ENCODE peak calls at places on chromosome 10, in ten cellular contexts. One of them, this sample, is unnamed.

GRCh38 chr10:32189400-32190084 is 133.3 kb upstream of the KIF5B start:
- DNase-seq in small intestine: peak; percentile 86
- DNase-seq in lower lobe of right lung: no peak
- DNase-seq in fibroblast of lung: peak; percentile 30
- DNase-seq in fibroblast of the aortic adventitia: peak; percentile 26
- DNase-seq in AG04449: no peak
- DNase-seq in AG10803: peak; percentile 33
- DNase-seq in transverse colon: no peak
- DNase-seq in body of pancreas: peak; percentile 45
- DNase-seq in heart left ventricle: no peak
- DNase-seq in this sample: no peak

GRCh38 chr10:69503001-69503895 is 52.0 kb downstream of the TSPAN15 start:
- DNase-seq in small intestine: no peak
- DNase-seq in lower lobe of right lung: peak; percentile 52
- DNase-seq in AG04449: no peak
- DNase-seq in transverse colon: no peak
- DNase-seq in fibroblast of the aortic adventitia: no peak
- DNase-seq in AG10803: no peak
- DNase-seq in body of pancreas: peak; percentile 6
- DNase-seq in fibroblast of lung: no peak
- DNase-seq in heart left ventricle: no peak
- DNase-seq in this sample: no peak

GRCh38 chr10:34231441-34232180 is 583.5 kb downstream of the PARD3 start:
- DNase-seq in lower lobe of right lung: no peak
- DNase-seq in small intestine: peak; percentile 67
- DNase-seq in heart left ventricle: no peak
- DNase-seq in body of pancreas: no peak
- DNase-seq in fibroblast of lung: no peak
- DNase-seq in AG10803: no peak
- DNase-seq in fibroblast of the aortic adventitia: no peak
- DNase-seq in AG04449: no peak
- DNase-seq in transverse colon: no peak
- DNase-seq in this sample: no peak

GRCh38 chr10:83678850-83679249 is 460.5 kb upstream of the GHITM start:
- DNase-seq in lower lobe of right lung: no peak
- DNase-seq in AG10803: no peak
- DNase-seq in heart left ventricle: no peak
- DNase-seq in fibroblast of lung: no peak
- DNase-seq in AG04449: no peak
- DNase-seq in transverse colon: no peak
- DNase-seq in fibroblast of the aortic adventitia: no peak
- DNase-seq in body of pancreas: no peak
- DNase-seq in small intestine: no peak
- DNase-seq in this sample: no peak

GRCh38 chr10:103543617-103544525 is 50.4 kb downstream of the NEURL1 start:
- DNase-seq in AG04449: no peak
- DNase-seq in fibroblast of lung: no peak
- DNase-seq in AG10803: no peak
- DNase-seq in small intestine: no peak
- DNase-seq in fibroblast of the aortic adventitia: no peak
- DNase-seq in transverse colon: no peak
- DNase-seq in body of pancreas: no peak
- DNase-seq in heart left ventricle: no peak
- DNase-seq in lower lobe of right lung: no peak
- DNase-seq in this sample: no peak

GRCh38 chr10:120421250-120421649 is 35.8 kb upstream of the PLPP4 start:
- DNase-seq in small intestine: no peak
- DNase-seq in lower lobe of right lung: no peak
- DNase-seq in AG04449: no peak
- DNase-seq in body of pancreas: no peak
- DNase-seq in fibroblast of the aortic adventitia: no peak
- DNase-seq in AG10803: no peak
- DNase-seq in transverse colon: no peak
- DNase-seq in fibroblast of lung: no peak
- DNase-seq in heart left ventricle: no peak
- DNase-seq in this sample: no peak

GRCh38 chr10:61612451-61612850 is 50.3 kb upstream of the CABCOCO1 start:
- DNase-seq in heart left ventricle: no peak
- DNase-seq in AG04449: no peak
- DNase-seq in fibroblast of lung: peak; percentile 31
- DNase-seq in fibroblast of the aortic adventitia: no peak
- DNase-seq in small intestine: peak; percentile 32
- DNase-seq in transverse colon: no peak
- DNase-seq in AG10803: no peak
- DNase-seq in body of pancreas: no peak
- DNase-seq in lower lobe of right lung: no peak
- DNase-seq in this sample: no peak

GRCh38 chr10:124516998-124517397 is 55.4 kb downstream of the LHPP start:
- DNase-seq in AG10803: no peak
- DNase-seq in transverse colon: no peak
- DNase-seq in lower lobe of right lung: no peak
- DNase-seq in small intestine: no peak
- DNase-seq in body of pancreas: no peak
- DNase-seq in heart left ventricle: peak; percentile 9
- DNase-seq in fibroblast of lung: no peak
- DNase-seq in fibroblast of the aortic adventitia: no peak
- DNase-seq in AG04449: no peak
- DNase-seq in this sample: no peak

GRCh38 chr10:121032460-121032859 is 181.3 kb downstream of the WDR11 start:
- DNase-seq in fibroblast of the aortic adventitia: no peak
- DNase-seq in AG10803: no peak
- DNase-seq in heart left ventricle: no peak
- DNase-seq in small intestine: no peak
- DNase-seq in body of pancreas: no peak
- DNase-seq in fibroblast of lung: no peak
- DNase-seq in AG04449: no peak
- DNase-seq in lower lobe of right lung: no peak
- DNase-seq in transverse colon: no peak
- DNase-seq in this sample: no peak

GRCh38 chr10:48253970-48254657 is 20.4 kb downstream of the FRMPD2 start:
- DNase-seq in lower lobe of right lung: no peak
- DNase-seq in transverse colon: no peak
- DNase-seq in fibroblast of lung: peak; percentile 90
- DNase-seq in small intestine: no peak
- DNase-seq in heart left ventricle: no peak
- DNase-seq in body of pancreas: no peak
- DNase-seq in AG04449: peak; percentile 60
- DNase-seq in fibroblast of the aortic adventitia: peak; percentile 10
- DNase-seq in AG10803: peak; percentile 81
- DNase-seq in this sample: no peak

GRCh38 chr10:103690281-103690680 is 165.1 kb downstream of the SH3PXD2A start:
- DNase-seq in fibroblast of the aortic adventitia: peak; percentile 81
- DNase-seq in transverse colon: no peak
- DNase-seq in small intestine: no peak
- DNase-seq in AG04449: no peak
- DNase-seq in fibroblast of lung: peak; percentile 41
- DNase-seq in lower lobe of right lung: no peak
- DNase-seq in heart left ventricle: no peak
- DNase-seq in AG10803: no peak
- DNase-seq in body of pancreas: no peak
- DNase-seq in this sample: no peak

GRCh38 chr10:89701238-89702120 is at the start of gene KIF20B:
- DNase-seq in lower lobe of right lung: peak; percentile 98
- DNase-seq in AG10803: peak; percentile 95
- DNase-seq in AG04449: peak; percentile 73
- DNase-seq in fibroblast of the aortic adventitia: peak; percentile 95
- DNase-seq in fibroblast of lung: peak; percentile 97
- DNase-seq in heart left ventricle: peak; percentile 97
- DNase-seq in transverse colon: peak; percentile 96
- DNase-seq in small intestine: peak; percentile 98
- DNase-seq in body of pancreas: peak; percentile 95
- DNase-seq in this sample: peak; percentile 95
- H3K4me3 ChIP-seq in lower lobe of right lung: peak within 1 kb of the TSS; percentile 74
- H3K4me3 ChIP-seq in AG10803: peak within 1 kb of the TSS; percentile 99
- H3K4me3 ChIP-seq in AG04449: peak within 1 kb of the TSS; percentile 99
- H3K4me3 ChIP-seq in fibroblast of the aortic adventitia: peak within 1 kb of the TSS; percentile 98
- H3K4me3 ChIP-seq in fibroblast of lung: peak within 1 kb of the TSS; percentile 93
- H3K4me3 ChIP-seq in heart left ventricle: peak within 1 kb of the TSS; percentile 85
- H3K4me3 ChIP-seq in transverse colon: peak within 1 kb of the TSS; percentile 53
- H3K4me3 ChIP-seq in small intestine: peak within 1 kb of the TSS; percentile 62
- H3K4me3 ChIP-seq in body of pancreas: peak within 1 kb of the TSS; percentile 37
- H3K4me3 ChIP-seq in this sample: peak within 1 kb of the TSS; percentile 54

GRCh38 chr10:118458957-118459641 is 117.0 kb upstream of the FAM204A start:
- DNase-seq in small intestine: no peak
- DNase-seq in fibroblast of the aortic adventitia: no peak
- DNase-seq in lower lobe of right lung: no peak
- DNase-seq in AG10803: no peak
- DNase-seq in fibroblast of lung: no peak
- DNase-seq in transverse colon: no peak
- DNase-seq in AG04449: no peak
- DNase-seq in heart left ventricle: no peak
- DNase-seq in body of pancreas: no peak
- DNase-seq in this sample: peak; percentile 10
- H3K4me3 ChIP-seq in small intestine: no peak overlapping the region
- H3K4me3 ChIP-seq in fibroblast of the aortic adventitia: no peak overlapping the region
- H3K4me3 ChIP-seq in lower lobe of right lung: peak overlapping the region; percentile 17
- H3K4me3 ChIP-seq in AG10803: peak overlapping the region; percentile 31
- H3K4me3 ChIP-seq in fibroblast of lung: no peak overlapping the region
- H3K4me3 ChIP-seq in transverse colon: no peak overlapping the region
- H3K4me3 ChIP-seq in AG04449: no peak overlapping the region
- H3K4me3 ChIP-seq in heart left ventricle: no peak overlapping the region
- H3K4me3 ChIP-seq in body of pancreas: no peak overlapping the region
- H3K4me3 ChIP-seq in this sample: no peak overlapping the region

GRCh38 chr10:11245981-11246590 is 228.4 kb downstream of the CELF2 start:
- DNase-seq in small intestine: no peak
- DNase-seq in fibroblast of lung: no peak
- DNase-seq in body of pancreas: no peak
- DNase-seq in heart left ventricle: no peak
- DNase-seq in AG04449: no peak
- DNase-seq in lower lobe of right lung: no peak
- DNase-seq in fibroblast of the aortic adventitia: no peak
- DNase-seq in transverse colon: no peak
- DNase-seq in AG10803: no peak
- DNase-seq in this sample: no peak
- H3K4me3 ChIP-seq in small intestine: no peak overlapping the region
- H3K4me3 ChIP-seq in fibroblast of lung: no peak overlapping the region
- H3K4me3 ChIP-seq in body of pancreas: no peak overlapping the region
- H3K4me3 ChIP-seq in heart left ventricle: no peak overlapping the region
- H3K4me3 ChIP-seq in AG04449: no peak overlapping the region
- H3K4me3 ChIP-seq in lower lobe of right lung: no peak overlapping the region
- H3K4me3 ChIP-seq in fibroblast of the aortic adventitia: no peak overlapping the region
- H3K4me3 ChIP-seq in transverse colon: no peak overlapping the region
- H3K4me3 ChIP-seq in AG10803: no peak overlapping the region
- H3K4me3 ChIP-seq in this sample: no peak overlapping the region

GRCh38 chr10:77905086-77905735 is 21.3 kb downstream of the DLG5 start:
- DNase-seq in transverse colon: no peak
- DNase-seq in AG10803: no peak
- DNase-seq in fibroblast of lung: no peak
- DNase-seq in body of pancreas: no peak
- DNase-seq in small intestine: no peak
- DNase-seq in heart left ventricle: no peak
- DNase-seq in fibroblast of the aortic adventitia: no peak
- DNase-seq in lower lobe of right lung: no peak
- DNase-seq in AG04449: no peak
- DNase-seq in this sample: no peak

GRCh38 chr10:77909021-77909754 is 17.4 kb downstream of the DLG5 start:
- DNase-seq in body of pancreas: no peak
- DNase-seq in lower lobe of right lung: no peak
- DNase-seq in small intestine: peak; percentile 30
- DNase-seq in heart left ventricle: no peak
- DNase-seq in fibroblast of the aortic adventitia: no peak
- DNase-seq in AG10803: no peak
- DNase-seq in fibroblast of lung: no peak
- DNase-seq in AG04449: no peak
- DNase-seq in transverse colon: no peak
- DNase-seq in this sample: no peak

GRCh38 chr10:77907900-77908717 is 18.4 kb downstream of the DLG5 start:
- DNase-seq in transverse colon: no peak
- DNase-seq in AG10803: no peak
- DNase-seq in body of pancreas: no peak
- DNase-seq in fibroblast of lung: no peak
- DNase-seq in lower lobe of right lung: no peak
- DNase-seq in heart left ventricle: no peak
- DNase-seq in AG04449: no peak
- DNase-seq in small intestine: no peak
- DNase-seq in fibroblast of the aortic adventitia: no peak
- DNase-seq in this sample: no peak

GRCh38 chr10:77909755-77910375 is 16.7 kb downstream of the DLG5 start:
- DNase-seq in small intestine: peak; percentile 91
- DNase-seq in transverse colon: peak; percentile 66
- DNase-seq in fibroblast of the aortic adventitia: peak; percentile 72
- DNase-seq in lower lobe of right lung: no peak
- DNase-seq in heart left ventricle: no peak
- DNase-seq in body of pancreas: peak; percentile 44
- DNase-seq in fibroblast of lung: peak; percentile 70
- DNase-seq in AG04449: no peak
- DNase-seq in AG10803: peak; percentile 34
- DNase-seq in this sample: no peak

GRCh38 chr10:77906863-77907861 is 19.4 kb downstream of the DLG5 start:
- DNase-seq in small intestine: peak; percentile 20
- DNase-seq in lower lobe of right lung: no peak
- DNase-seq in body of pancreas: no peak
- DNase-seq in heart left ventricle: no peak
- DNase-seq in fibroblast of the aortic adventitia: no peak
- DNase-seq in fibroblast of lung: no peak
- DNase-seq in AG04449: no peak
- DNase-seq in AG10803: no peak
- DNase-seq in transverse colon: no peak
- DNase-seq in this sample: no peak
- H3K4me3 ChIP-seq in small intestine: no peak overlapping the region
- H3K4me3 ChIP-seq in lower lobe of right lung: no peak overlapping the region
- H3K4me3 ChIP-seq in body of pancreas: no peak overlapping the region
- H3K4me3 ChIP-seq in heart left ventricle: no peak overlapping the region
- H3K4me3 ChIP-seq in fibroblast of the aortic adventitia: no peak overlapping the region
- H3K4me3 ChIP-seq in fibroblast of lung: no peak overlapping the region
- H3K4me3 ChIP-seq in AG04449: no peak overlapping the region
- H3K4me3 ChIP-seq in AG10803: no peak overlapping the region
- H3K4me3 ChIP-seq in transverse colon: no peak overlapping the region
- H3K4me3 ChIP-seq in this sample: no peak overlapping the region

GRCh38 chr10:100007239-100008141 is 2.3 kb downstream of the DNMBP start:
- DNase-seq in heart left ventricle: no peak
- DNase-seq in small intestine: no peak
- DNase-seq in fibroblast of the aortic adventitia: peak; percentile 79
- DNase-seq in fibroblast of lung: peak; percentile 46
- DNase-seq in AG04449: no peak
- DNase-seq in body of pancreas: no peak
- DNase-seq in AG10803: peak; percentile 69
- DNase-seq in lower lobe of right lung: no peak
- DNase-seq in transverse colon: no peak
- DNase-seq in this sample: no peak
- H3K4me3 ChIP-seq in heart left ventricle: peak overlapping the region; percentile 78
- H3K4me3 ChIP-seq in small intestine: no peak overlapping the region
- H3K4me3 ChIP-seq in fibroblast of the aortic adventitia: peak overlapping the region; percentile 98
- H3K4me3 ChIP-seq in fibroblast of lung: peak overlapping the region; percentile 73
- H3K4me3 ChIP-seq in AG04449: peak overlapping the region; percentile 85
- H3K4me3 ChIP-seq in body of pancreas: no peak overlapping the region
- H3K4me3 ChIP-seq in AG10803: peak overlapping the region; percentile 93
- H3K4me3 ChIP-seq in lower lobe of right lung: peak overlapping the region; percentile 82
- H3K4me3 ChIP-seq in transverse colon: no peak overlapping the region
- H3K4me3 ChIP-seq in this sample: no peak overlapping the region

DNA sequence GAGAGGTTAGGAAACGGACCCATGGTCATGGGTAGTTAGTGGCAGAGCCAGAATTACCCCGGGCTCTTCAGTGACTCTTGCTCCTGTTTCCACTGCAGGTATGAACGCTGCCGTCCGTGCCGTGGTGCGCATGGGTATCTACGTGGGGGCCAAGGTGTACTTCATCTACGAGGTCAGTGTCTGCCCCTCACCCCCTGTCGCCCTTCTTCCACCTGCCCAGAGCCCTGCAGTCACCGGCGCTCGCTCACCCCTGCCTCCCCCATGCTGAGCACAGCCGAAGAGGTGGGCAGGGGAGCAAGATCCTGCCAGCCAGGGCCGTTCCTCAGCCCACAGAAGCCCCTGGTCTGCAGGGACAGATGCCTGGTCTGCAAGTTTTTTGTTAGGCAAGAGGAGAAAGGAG is 14.9 kb downstream of the PFKP start:
- DNase-seq in AG10803: no peak
- DNase-seq in small intestine: no peak
- DNase-seq in heart left ventricle: no peak
- DNase-seq in fibroblast of lung: no peak
- DNase-seq in fibroblast of the aortic adventitia: no peak
- DNase-seq in body of pancreas: no peak
- DNase-seq in transverse colon: no peak
- DNase-seq in lower lobe of right lung: no peak
- DNase-seq in AG04449: no peak
- DNase-seq in this sample: no peak
- H3K4me3 ChIP-seq in AG10803: no peak overlapping the region
- H3K4me3 ChIP-seq in small intestine: no peak overlapping the region
- H3K4me3 ChIP-seq in heart left ventricle: no peak overlapping the region
- H3K4me3 ChIP-seq in fibroblast of lung: no peak overlapping the region
- H3K4me3 ChIP-seq in fibroblast of the aortic adventitia: no peak overlapping the region
- H3K4me3 ChIP-seq in body of pancreas: no peak overlapping the region
- H3K4me3 ChIP-seq in transverse colon: no peak overlapping the region
- H3K4me3 ChIP-seq in lower lobe of right lung: no peak overlapping the region
- H3K4me3 ChIP-seq in AG04449: no peak overlapping the region
- H3K4me3 ChIP-seq in this sample: no peak overlapping the region